ENCODE peak calls at places on chromosomes 7 and 10, in ten cellular contexts. M is Calu3; R is activated CD4-positive, alpha-beta T cell treated with anti-CD3 and anti-CD28 coated beads for 1 hour; A is activated T-cell treated with anti-CD3 and anti-CD28 coated beads for 48 hours; J is amygdala; N is cardiac septum; K is amniotic stem cell; W is stimulated activated CD4-positive, alpha-beta T cell treated with anti-CD3 and anti-CD28 coated beads, Interleukin-4, amount 100 ng/mL, for 4 hours; T is H4; C is right cardiac atrium. E is an unnamed sample.

GRCh38 chr10:13717936-13718772 is 131.4 kb downstream of the PRPF18 start:
- DNase-seq in A (peak; percentile 12), K (peak; percentile 69), M (peak; percentile 64), N (peak; percentile 88), T (peak; percentile 85), J (peak; percentile 31), R (peak; percentile 11), W (peak; percentile 17), C (peak; percentile 92), E (peak; percentile 93)

GRCh38 chr10:45602836-45603235 is 69.7 kb downstream of the ZFAND4 start:
- DNase-seq in A (no peak), C (no peak), K (no peak), J (no peak), W (no peak), M (no peak), T (no peak), R (no peak), N (no peak), E (no peak)

GRCh38 chr7:95675016-95675415 is 78.7 kb upstream of the PDK4 start:
- DNase-seq in C (no peak), K (no peak), N (no peak), A (no peak), M (no peak), W (no peak), R (no peak), J (no peak), T (no peak), E (no peak)

GRCh38 chr7:145902123-145902522 is 214.5 kb upstream of the CNTNAP2 start:
- DNase-seq in R (no peak), C (no peak), J (no peak), W (no peak), N (no peak), K (no peak), T (no peak), M (no peak), A (no peak), E (no peak)

GRCh38 chr7:123208793-123209192 is 9.0 kb upstream of the SLC13A1 start:
- DNase-seq in T (peak; percentile 32), A (no peak), C (no peak), W (no peak), J (no peak), M (no peak), K (no peak), R (no peak), N (no peak), E (no peak)

GRCh38 chr7:68409851-68410250 is 1188.4 kb upstream of the AUTS2 start:
- DNase-seq in J (no peak), T (no peak), R (no peak), W (no peak), K (no peak), C (no peak), N (no peak), A (no peak), M (no peak), E (no peak)

GRCh38 chr7:96870934-96871333 is 134.4 kb upstream of the DLX6 start:
- DNase-seq in R (no peak), N (no peak), W (no peak), C (no peak), M (no peak), J (no peak), A (no peak), T (no peak), K (no peak), E (no peak)

GRCh38 chr10:99461230-99461629 is 30.8 kb upstream of the GOT1 start:
- DNase-seq in K (no peak), C (no peak), W (no peak), T (no peak), M (no peak), A (no peak), J (no peak), R (no peak), N (no peak), E (no peak)

GRCh38 chr10:115772606-115773005 is 500.4 kb downstream of the GFRA1 start:
- DNase-seq in K (peak; percentile 51), M (no peak), A (no peak), T (no peak), R (no peak), C (no peak), N (no peak), W (no peak), J (no peak), E (no peak)

GRCh38 chr10:47027812-47028260 is 116.6 kb downstream of the PTPN20 start:
- DNase-seq in N (no peak), M (no peak), A (no peak), C (no peak), J (no peak), K (no peak), R (no peak), T (no peak), W (no peak), E (no peak)

GRCh38 chr7:130393095-130393494 is 12.8 kb downstream of the CPA1 start:
- DNase-seq in N (no peak), C (no peak), A (no peak), K (no peak), W (no peak), M (no peak), R (no peak), J (no peak), T (no peak), E (no peak)

GRCh38 chr7:48180981-48181380 is 9.7 kb downstream of the ABCA13 start:
- DNase-seq in T (no peak), N (no peak), J (no peak), M (no peak), R (no peak), C (no peak), A (no peak), W (no peak), K (no peak), E (no peak)

GRCh38 chr10:64206409-64206808 is 685.2 kb downstream of the REEP3 start:
- DNase-seq in N (no peak), C (no peak), W (no peak), R (no peak), T (no peak), A (no peak), J (no peak), M (no peak), K (no peak), E (no peak)

GRCh38 chr10:71512794-71513379 is 116.2 kb downstream of the CDH23 start:
- DNase-seq in C (peak; percentile 15), J (no peak), N (no peak), T (peak; percentile 50), R (no peak), K (no peak), W (no peak), M (peak; percentile 90), A (no peak), E (peak; percentile 27)

GRCh38 chr7:108280136-108280535 is 150.0 kb upstream of the LAMB4 start:
- DNase-seq in W (no peak), R (no peak), N (no peak), M (no peak), T (no peak), K (no peak), C (no peak), A (no peak), J (no peak), E (no peak)

GRCh38 chr10:116765549-116766162 is 23.3 kb upstream of the HSPA12A start:
- DNase-seq in R (no peak), N (peak; percentile 58), A (no peak), C (no peak), K (no peak), M (peak; percentile 32), W (no peak), T (no peak), J (no peak), E (no peak)

GRCh38 chr7:45923290-45923689 is 2.2 kb upstream of the IGFBP3 start:
- DNase-seq in T (peak; percentile 93), K (peak; percentile 30), A (peak; percentile 52), J (no peak), W (no peak), C (peak; percentile 91), R (no peak), N (peak; percentile 85), M (peak; percentile 95), E (peak; percentile 77)

GRCh38 chr10:3980660-3981059 is 195.7 kb upstream of the KLF6 start:
- DNase-seq in C (no peak), J (no peak), R (no peak), N (no peak), A (no peak), T (no peak), M (no peak), W (no peak), K (no peak), E (no peak)

GRCh38 chr7:108585843-108586242 is 16.2 kb downstream of the DNAJB9 start:
- DNase-seq in W (no peak), K (no peak), T (no peak), N (no peak), A (no peak), J (no peak), R (no peak), M (no peak), C (no peak), E (no peak)

GRCh38 chr7:146002431-146003078 is 114.0 kb upstream of the CNTNAP2 start:
- DNase-seq in J (no peak), T (peak; percentile 45), W (no peak), A (no peak), C (no peak), K (no peak), R (no peak), N (no peak), M (no peak), E (no peak)

GRCh38 chr7:159201722-159202330 is 57.2 kb upstream of the VIPR2 start:
- DNase-seq in M (no peak), W (no peak), N (no peak), A (no peak), R (no peak), C (no peak), K (no peak), J (no peak), T (no peak), E (no peak)

GRCh38 chr7:155953781-155954549 is 141.7 kb upstream of the SHH start:
- DNase-seq in A (no peak), K (no peak), N (no peak), M (peak; percentile 60), W (no peak), R (no peak), C (no peak), T (no peak), J (no peak), E (no peak)

GRCh38 chr10:58796834-58797233 is 284.2 kb downstream of the BICC1 start:
- DNase-seq in A (no peak), T (no peak), N (no peak), M (no peak), K (no peak), J (no peak), C (no peak), R (no peak), W (no peak), E (no peak)

GRCh38 chr10:103711351-103711994 is 143.9 kb downstream of the SH3PXD2A start:
- DNase-seq in K (no peak), T (no peak), A (no peak), W (no peak), C (no peak), M (no peak), N (no peak), R (no peak), J (no peak), E (no peak)

GRCh38 chr7:41796331-41796730 is 93.4 kb upstream of the INHBA start:
- DNase-seq in W (no peak), C (no peak), A (no peak), R (no peak), N (no peak), M (no peak), K (no peak), J (no peak), T (no peak), E (no peak)

GRCh38 chr7:157021893-157022680 is 11.6 kb upstream of the MNX1 start:
- DNase-seq in C (no peak), A (no peak), N (no peak), K (no peak), J (no peak), R (no peak), W (no peak), T (no peak), M (no peak), E (peak; percentile 18)

GRCh38 chr7:18177815-18178660 is 150.4 kb upstream of the PRPS1L1 start:
- DNase-seq in R (no peak), A (peak; percentile 3), T (peak; percentile 99), K (no peak), N (peak; percentile 78), M (peak; percentile 88), J (no peak), C (no peak), W (no peak), E (peak; percentile 88)

GRCh38 chr10:78912361-78913218 is 156.2 kb upstream of the ZMIZ1 start:
- DNase-seq in N (no peak), T (no peak), C (no peak), A (no peak), W (no peak), M (no peak), R (no peak), J (no peak), K (no peak), E (no peak)

E was measured in SJCRH30.